ENCODE peak calls at places on chromosomes 6 and 20, in five cellular contexts. M is pancreas; D is stomach; N is mucosa of descending colon; Z is CD8-positive, alpha-beta T cell. T is an unnamed sample. For H3K4me1, the result is how much of the 10 kb centered on the place peaks cover.

GRCh38 chr6:106315765-106316375 is 9.7 kb downstream of the ATG5 start:
- DNase-seq in D (no peak), N (no peak), Z (no peak), M (no peak), T (no peak)

GRCh38 chr20:43982886-43983285 is 68.2 kb downstream of the TOX2 start:
- DNase-seq in M (no peak), Z (no peak), D (no peak), N (no peak), T (no peak)

GRCh38 chr6:11613858-11614257 is 76.3 kb downstream of the TMEM170B start:
- DNase-seq in D (no peak), Z (no peak), N (no peak), M (no peak), T (no peak)

GRCh38 chr20:54131675-54132611 is 41.8 kb downstream of the CYP24A1 start:
- DNase-seq in M (no peak), N (no peak), Z (no peak), D (no peak), T (no peak)

GRCh38 chr6:4208158-4208557 is 72.8 kb upstream of the ECI2 start:
- DNase-seq in N (no peak), D (no peak), M (no peak), Z (no peak), T (no peak)

GRCh38 chr20:50975701-50976330 is 17.2 kb downstream of the MOCS3 start:
- DNase-seq in N (no peak), D (no peak), M (no peak), Z (no peak), T (peak)

GRCh38 chr6:170177383-170178265 is 113.3 kb downstream of the DLL1 start:
- DNase-seq in M (peak), D (peak), Z (no peak), N (no peak), T (peak)

GRCh38 chr20:58965270-58966064 is 15.6 kb upstream of the NELFCD start:
- DNase-seq in N (no peak), D (no peak), Z (no peak), M (no peak), T (no peak)

GRCh38 chr20:32539817-32540675 is 45.1 kb downstream of the NOL4L start:
- DNase-seq in D (peak), M (no peak), N (peak), Z (peak), T (peak)

GRCh38 chr20:32463642-32464400 is 105.7 kb downstream of the ASXL1 start:
- DNase-seq in Z (no peak), N (peak), M (peak), D (peak), T (no peak)

GRCh38 chr6:24584390-24584735 is 61.6 kb downstream of the KIAA0319 start:
- DNase-seq in D (no peak), N (no peak), Z (no peak), M (no peak), T (no peak)

GRCh38 chr6:154441995-154442310 is 68.5 kb downstream of the CNKSR3 start:
- DNase-seq in Z (no peak), N (no peak), D (no peak), M (no peak), T (peak)
- H3K4me1 ChIP-seq in Z (under half), N (under half), D (under half), M (under half), T (under half)

GRCh38 chr20:52275243-52275817 is 83.8 kb upstream of the ZFP64 start:
- DNase-seq in M (no peak), N (no peak), D (no peak), Z (no peak), T (no peak)
- H3K4me3 ChIP-seq in M (no peak), N (no peak), D (no peak), Z (no peak), T (no peak)

GRCh38 chr6:2843138-2843740 is 1.6 kb upstream of the SERPINB1 start:
- DNase-seq in M (no peak), D (no peak), N (no peak), Z (no peak), T (no peak)

GRCh38 chr6:2848851-2849250 is 7.2 kb upstream of the SERPINB1 start:
- DNase-seq in D (peak), N (peak), M (no peak), Z (peak), T (peak)

GRCh38 chr6:2850480-2851150 is 9.0 kb upstream of the SERPINB1 start:
- DNase-seq in M (no peak), N (no peak), D (no peak), Z (no peak), T (no peak)

GRCh38 chr6:2845880-2846208 is 4.2 kb upstream of the SERPINB1 start:
- DNase-seq in D (no peak), Z (no peak), N (no peak), M (no peak), T (no peak)

GRCh38 chr6:2846873-2847224 is 5.2 kb upstream of the SERPINB1 start:
- DNase-seq in M (no peak), D (no peak), N (no peak), Z (no peak), T (no peak)
- H3K4me1 ChIP-seq in M (under half), D (under half), N (under half), Z (under half), T (under half)

DNA sequence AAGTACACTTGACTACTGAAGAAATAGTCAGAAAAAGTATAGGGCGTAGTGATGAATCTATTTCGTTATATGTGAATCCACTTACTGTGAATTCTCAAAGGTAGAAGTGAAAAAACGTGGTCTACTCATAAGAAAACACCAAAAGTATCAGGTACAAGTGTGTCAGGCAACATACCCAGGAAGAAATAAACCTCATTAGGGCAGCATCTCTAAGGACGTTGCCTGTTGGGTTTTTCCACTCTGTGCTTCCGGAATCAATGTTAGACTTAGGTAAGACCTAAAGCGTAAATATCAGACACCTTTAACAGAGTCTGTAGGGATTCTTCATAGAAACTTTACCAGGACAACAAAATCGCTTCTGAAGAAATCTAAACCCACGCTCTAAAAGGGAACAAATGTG is 607.2 kb upstream of the EPHA7 start:
- DNase-seq in D (no peak), Z (no peak), M (no peak), N (no peak), T (no peak)
- H3K4me3 ChIP-seq in D (no peak), Z (no peak), M (no peak), N (no peak), T (no peak)

GRCh38 chr6:37083243-37084138 is 78.0 kb downstream of the FGD2 start:
- DNase-seq in M (peak), Z (no peak), D (peak), N (peak), T (peak)
- H3K4me1 ChIP-seq in M (under half), Z (under half), D (under half), N (under half), T (under half)

DNA sequence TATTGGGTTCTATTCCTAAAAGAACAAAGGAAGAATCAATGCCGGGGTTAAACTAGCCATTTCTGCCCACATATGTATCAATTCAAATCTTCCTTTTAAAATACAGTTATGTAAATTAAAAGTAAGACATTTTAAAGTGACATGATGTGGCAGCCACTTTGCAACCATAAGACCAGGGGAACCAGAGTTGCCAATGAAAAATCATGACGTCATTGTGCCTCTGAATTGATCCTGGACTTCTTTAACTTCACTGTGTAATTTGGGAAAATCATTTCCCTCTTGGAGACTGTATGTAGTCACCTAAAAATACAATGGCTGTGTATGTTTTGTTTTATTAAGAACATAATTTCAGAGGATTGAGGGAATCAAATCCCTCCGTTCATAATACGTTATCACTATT is 42.2 kb downstream of the SLC13A3 start:
- DNase-seq in N (no peak), Z (no peak), D (no peak), M (no peak), T (no peak)
- H3K4me3 ChIP-seq in N (no peak), Z (no peak), D (no peak), M (no peak), T (no peak)

T was measured in upper lobe of left lung.